ENCODE peak calls at places on chromosomes 4 and X, in four cellular contexts. One of them, this sample, is unnamed.

GRCh38 chr4:68145261-68145660 is 15.6 kb upstream of the TMPRSS11F start:
- DNase-seq in AG04450: no peak
- DNase-seq in foreskin fibroblast: no peak
- DNase-seq in right atrium auricular region: no peak
- DNase-seq in this sample: no peak

GRCh38 chr4:99945718-99946345 is 586 bp downstream of the DNAJB14 start:
- DNase-seq in AG04450: no peak
- DNase-seq in foreskin fibroblast: peak; percentile 56
- DNase-seq in right atrium auricular region: no peak
- DNase-seq in this sample: no peak

GRCh38 chr4:99156992-99157391 is 12.9 kb upstream of the ADH4 start:
- DNase-seq in AG04450: no peak
- DNase-seq in foreskin fibroblast: peak; percentile 8
- DNase-seq in right atrium auricular region: no peak
- DNase-seq in this sample: no peak

GRCh38 chr4:182306792-182307507 is 63.7 kb downstream of the TENM3 start:
- DNase-seq in AG04450: no peak
- DNase-seq in foreskin fibroblast: peak; percentile 11
- DNase-seq in right atrium auricular region: no peak
- DNase-seq in this sample: no peak

GRCh38 chrX:135596495-135596894 is 76.0 kb downstream of the INTS6L start:
- DNase-seq in AG04450: no peak
- DNase-seq in foreskin fibroblast: peak; percentile 30
- DNase-seq in right atrium auricular region: no peak
- DNase-seq in this sample: peak; percentile 16

GRCh38 chrX:40644821-40645358 is 2.5 kb downstream of the CXorf38 start:
- DNase-seq in AG04450: no peak
- DNase-seq in foreskin fibroblast: peak; percentile 77
- DNase-seq in right atrium auricular region: peak; percentile 71
- DNase-seq in this sample: peak; percentile 39

GRCh38 chr4:137524642-137525384 is 7.5 kb downstream of the PCDH18 start:
- DNase-seq in AG04450: no peak
- DNase-seq in foreskin fibroblast: peak; percentile 83
- DNase-seq in right atrium auricular region: no peak
- DNase-seq in this sample: no peak

GRCh38 chrX:67726028-67726427 is 182.2 kb downstream of the AR start:
- DNase-seq in AG04450: no peak
- DNase-seq in foreskin fibroblast: no peak
- DNase-seq in right atrium auricular region: no peak
- DNase-seq in this sample: no peak

GRCh38 chr4:1850276-1850675 is 5.7 kb downstream of the LETM1 start:
- DNase-seq in AG04450: no peak
- DNase-seq in foreskin fibroblast: no peak
- DNase-seq in right atrium auricular region: no peak
- DNase-seq in this sample: no peak

GRCh38 chrX:107672955-107673378 is 44.7 kb downstream of the PRPS1 start:
- DNase-seq in AG04450: no peak
- DNase-seq in foreskin fibroblast: peak; percentile 58
- DNase-seq in right atrium auricular region: peak; percentile 84
- DNase-seq in this sample: no peak

GRCh38 chrX:77785746-77786548 is at the start of gene ATRX:
- DNase-seq in AG04450: peak; percentile 24
- DNase-seq in foreskin fibroblast: peak; percentile 83
- DNase-seq in right atrium auricular region: peak; percentile 63
- DNase-seq in this sample: peak; percentile 83

GRCh38 chrX:20527458-20528099 is 260.9 kb upstream of the RPS6KA3 start:
- DNase-seq in AG04450: no peak
- DNase-seq in foreskin fibroblast: peak; percentile 30
- DNase-seq in right atrium auricular region: no peak
- DNase-seq in this sample: no peak

GRCh38 chr4:6409381-6409780 is 63.0 kb downstream of the PPP2R2C start:
- DNase-seq in AG04450: no peak
- DNase-seq in foreskin fibroblast: no peak
- DNase-seq in right atrium auricular region: no peak
- DNase-seq in this sample: no peak

GRCh38 chr4:153151535-153152452 is 52.4 kb upstream of the TRIM2 start:
- DNase-seq in AG04450: no peak
- DNase-seq in foreskin fibroblast: peak; percentile 38
- DNase-seq in right atrium auricular region: no peak
- DNase-seq in this sample: no peak

GRCh38 chr4:137530176-137530575 is 2.1 kb downstream of the PCDH18 start:
- DNase-seq in AG04450: no peak
- DNase-seq in foreskin fibroblast: peak; percentile 83
- DNase-seq in right atrium auricular region: no peak
- DNase-seq in this sample: no peak

GRCh38 chr4:140633154-140633553 is 64.4 kb upstream of the UCP1 start:
- DNase-seq in AG04450: no peak
- DNase-seq in foreskin fibroblast: no peak
- DNase-seq in right atrium auricular region: no peak
- DNase-seq in this sample: no peak

GRCh38 chrX:78119521-78120227 is 15.6 kb downstream of the PGK1 start:
- DNase-seq in AG04450: no peak
- DNase-seq in foreskin fibroblast: no peak
- DNase-seq in right atrium auricular region: no peak
- DNase-seq in this sample: no peak

GRCh38 chr4:61583696-61584095 is 383.6 kb downstream of the ADGRL3 start:
- DNase-seq in AG04450: peak; percentile 3
- DNase-seq in foreskin fibroblast: peak; percentile 5
- DNase-seq in right atrium auricular region: no peak
- DNase-seq in this sample: no peak

GRCh38 chrX:1400731-1401471 is 9.0 kb upstream of the SLC25A6 start:
- DNase-seq in AG04450: no peak
- DNase-seq in foreskin fibroblast: no peak
- DNase-seq in right atrium auricular region: no peak
- DNase-seq in this sample: no peak

GRCh38 chr4:128298129-128298758 is 10.6 kb upstream of the PGRMC2 start:
- DNase-seq in AG04450: no peak
- DNase-seq in foreskin fibroblast: no peak
- DNase-seq in right atrium auricular region: no peak
- DNase-seq in this sample: no peak

GRCh38 chr4:71553605-71554004 is 214.8 kb downstream of the SLC4A4 start:
- DNase-seq in AG04450: no peak
- DNase-seq in foreskin fibroblast: peak; percentile 3
- DNase-seq in right atrium auricular region: no peak
- DNase-seq in this sample: peak; percentile 28

GRCh38 chr4:186727977-186728519 is 4.4 kb upstream of the FAT1 start:
- DNase-seq in AG04450: no peak
- DNase-seq in foreskin fibroblast: peak; percentile 38
- DNase-seq in right atrium auricular region: no peak
- DNase-seq in this sample: no peak

GRCh38 chr4:88866862-88867550 is 169.4 kb upstream of the NAP1L5 start:
- DNase-seq in AG04450: no peak
- DNase-seq in foreskin fibroblast: peak; percentile 63
- DNase-seq in right atrium auricular region: no peak
- DNase-seq in this sample: no peak

GRCh38 chrX:57519578-57520118 is 72.2 kb upstream of the ZXDB start:
- DNase-seq in AG04450: no peak
- DNase-seq in foreskin fibroblast: no peak
- DNase-seq in right atrium auricular region: no peak
- DNase-seq in this sample: no peak

GRCh38 chrX:154334496-154334895 is 38.9 kb downstream of the TKTL1 start:
- DNase-seq in AG04450: no peak
- DNase-seq in foreskin fibroblast: no peak
- DNase-seq in right atrium auricular region: no peak
- DNase-seq in this sample: no peak

GRCh38 chr4:186204611-186205144 is 13.3 kb downstream of the CYP4V2 start:
- DNase-seq in AG04450: no peak
- DNase-seq in foreskin fibroblast: no peak
- DNase-seq in right atrium auricular region: no peak
- DNase-seq in this sample: no peak

GRCh38 chr4:133146574-133147198 is 2.4 kb upstream of the PCDH10 start:
- DNase-seq in AG04450: no peak
- DNase-seq in foreskin fibroblast: peak; percentile 75
- DNase-seq in right atrium auricular region: no peak
- DNase-seq in this sample: peak; percentile 62

GRCh38 chr4:80680934-80681333 is 345.4 kb downstream of the CFAP299 start:
- DNase-seq in AG04450: no peak
- DNase-seq in foreskin fibroblast: no peak
- DNase-seq in right atrium auricular region: no peak
- DNase-seq in this sample: no peak

GRCh38 chr4:24808955-24809354 is 13.6 kb downstream of the SOD3 start:
- DNase-seq in AG04450: no peak
- DNase-seq in foreskin fibroblast: no peak
- DNase-seq in right atrium auricular region: no peak
- DNase-seq in this sample: no peak

GRCh38 chr4:174120446-174121142 is 162.9 kb downstream of the FBXO8 start:
- DNase-seq in AG04450: peak; percentile 27
- DNase-seq in foreskin fibroblast: peak; percentile 90
- DNase-seq in right atrium auricular region: peak; percentile 62
- DNase-seq in this sample: peak; percentile 60

GRCh38 chrX:72307646-72308051 is 1.9 kb upstream of the CITED1 start:
- DNase-seq in AG04450: no peak
- DNase-seq in foreskin fibroblast: no peak
- DNase-seq in right atrium auricular region: no peak
- DNase-seq in this sample: no peak
- H3K4me3 ChIP-seq in AG04450: no peak overlapping the region
- H3K4me3 ChIP-seq in foreskin fibroblast: no peak overlapping the region
- H3K4me3 ChIP-seq in right atrium auricular region: peak overlapping the region; percentile 47
- H3K4me3 ChIP-seq in this sample: no peak overlapping the region

GRCh38 chr4:148434075-148434773 is 8.0 kb downstream of the NR3C2 start:
- DNase-seq in AG04450: no peak
- DNase-seq in foreskin fibroblast: no peak
- DNase-seq in right atrium auricular region: no peak
- DNase-seq in this sample: no peak

GRCh38 chr4:148430847-148431246 is 11.4 kb downstream of the NR3C2 start:
- DNase-seq in AG04450: no peak
- DNase-seq in foreskin fibroblast: no peak
- DNase-seq in right atrium auricular region: no peak
- DNase-seq in this sample: no peak

GRCh38 chr4:148426643-148427042 is 15.6 kb downstream of the NR3C2 start:
- DNase-seq in AG04450: no peak
- DNase-seq in foreskin fibroblast: no peak
- DNase-seq in right atrium auricular region: no peak
- DNase-seq in this sample: no peak

GRCh38 chr4:148435654-148436406 is 6.4 kb downstream of the NR3C2 start:
- DNase-seq in AG04450: no peak
- DNase-seq in foreskin fibroblast: no peak
- DNase-seq in right atrium auricular region: no peak
- DNase-seq in this sample: no peak

GRCh38 chr4:148431401-148431800 is 10.8 kb downstream of the NR3C2 start:
- DNase-seq in AG04450: no peak
- DNase-seq in foreskin fibroblast: no peak
- DNase-seq in right atrium auricular region: no peak
- DNase-seq in this sample: no peak
- H3K4me3 ChIP-seq in AG04450: no peak overlapping the region
- H3K4me3 ChIP-seq in foreskin fibroblast: no peak overlapping the region
- H3K4me3 ChIP-seq in right atrium auricular region: no peak overlapping the region
- H3K4me3 ChIP-seq in this sample: no peak overlapping the region

DNA sequence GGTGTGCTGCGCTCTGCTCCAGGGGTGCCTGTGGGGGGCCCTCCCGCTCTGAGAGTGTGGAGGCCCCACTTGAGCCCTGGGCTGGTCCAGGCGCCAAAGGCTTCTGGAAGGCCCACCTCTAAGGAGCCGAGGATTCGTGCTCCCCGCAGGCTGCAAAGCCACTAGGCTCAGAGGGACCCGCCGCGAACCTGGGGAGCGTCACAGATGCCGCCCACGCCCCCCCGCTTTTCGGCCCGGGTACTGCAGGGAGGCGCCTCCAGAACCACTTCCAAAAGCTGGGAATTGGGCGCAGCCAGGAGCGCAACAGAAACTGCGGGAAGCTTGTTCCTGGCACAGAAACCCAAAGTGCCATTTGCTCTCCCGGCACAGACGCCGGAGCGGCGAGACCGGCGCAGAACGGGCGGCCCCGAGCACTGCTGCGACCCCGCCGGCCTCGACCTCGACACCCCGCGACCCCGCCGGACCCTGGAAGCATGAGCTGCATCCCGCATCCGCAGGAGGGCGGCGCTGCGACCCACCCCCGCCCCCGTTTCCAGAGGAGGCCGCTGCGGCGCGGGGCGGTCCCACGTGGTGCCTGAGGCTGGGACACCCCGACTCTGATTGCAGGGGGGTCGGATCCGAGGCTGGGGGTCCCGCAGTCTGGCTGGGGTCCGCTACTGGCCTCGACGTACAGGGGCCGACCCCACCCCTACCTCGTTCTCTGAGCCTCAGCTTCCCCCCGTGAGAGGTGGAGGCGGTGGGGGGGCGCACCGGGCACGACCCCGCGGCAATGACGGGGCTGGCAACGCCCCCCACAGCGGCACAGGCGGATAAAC is 30.8 kb downstream of the CPLX1 start:
- DNase-seq in AG04450: no peak
- DNase-seq in foreskin fibroblast: peak; percentile 33
- DNase-seq in right atrium auricular region: no peak
- DNase-seq in this sample: no peak
- H3K4me3 ChIP-seq in AG04450: no peak overlapping the region
- H3K4me3 ChIP-seq in foreskin fibroblast: no peak overlapping the region
- H3K4me3 ChIP-seq in right atrium auricular region: no peak overlapping the region
- H3K4me3 ChIP-seq in this sample: no peak overlapping the region

GRCh38 chrX:14026121-14026520 is 3.6 kb downstream of the GEMIN8 start:
- DNase-seq in AG04450: no peak
- DNase-seq in foreskin fibroblast: no peak
- DNase-seq in right atrium auricular region: no peak
- DNase-seq in this sample: no peak

GRCh38 chrX:14028473-14028872 is 1.2 kb downstream of the GEMIN8 start:
- DNase-seq in AG04450: no peak
- DNase-seq in foreskin fibroblast: peak; percentile 5
- DNase-seq in right atrium auricular region: no peak
- DNase-seq in this sample: no peak

GRCh38 chrX:14029039-14029424 is 660 bp downstream of the GEMIN8 start:
- DNase-seq in AG04450: no peak
- DNase-seq in foreskin fibroblast: peak; percentile 27
- DNase-seq in right atrium auricular region: no peak
- DNase-seq in this sample: no peak

GRCh38 chrX:14027511-14028019 is 2.1 kb downstream of the GEMIN8 start:
- DNase-seq in AG04450: peak; percentile 7
- DNase-seq in foreskin fibroblast: peak; percentile 81
- DNase-seq in right atrium auricular region: no peak
- DNase-seq in this sample: no peak

GRCh38 chrX:14027031-14027430 is 2.7 kb downstream of the GEMIN8 start:
- DNase-seq in AG04450: no peak
- DNase-seq in foreskin fibroblast: peak; percentile 42
- DNase-seq in right atrium auricular region: no peak
- DNase-seq in this sample: no peak
- H3K4me3 ChIP-seq in AG04450: no peak overlapping the region
- H3K4me3 ChIP-seq in foreskin fibroblast: no peak overlapping the region
- H3K4me3 ChIP-seq in right atrium auricular region: no peak overlapping the region
- H3K4me3 ChIP-seq in this sample: no peak overlapping the region

DNA sequence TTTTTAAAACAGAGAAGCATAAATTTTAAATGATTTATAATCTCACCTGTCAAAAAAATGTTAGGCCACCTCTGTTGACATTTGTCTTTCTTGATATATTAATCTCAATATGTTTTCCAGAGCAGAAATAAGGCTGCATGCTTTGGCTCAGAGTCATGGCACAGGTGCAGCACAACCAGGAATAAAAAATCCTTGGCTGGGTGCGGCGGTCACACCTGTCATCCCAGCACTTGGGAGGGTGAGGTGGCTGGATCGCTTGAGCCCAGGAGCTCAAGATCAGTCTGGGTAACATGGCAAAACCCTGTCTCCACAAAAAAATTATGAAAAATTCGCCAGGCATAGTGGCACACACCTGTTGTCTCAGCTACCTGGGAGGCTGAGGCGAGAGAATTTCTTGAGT is 18.1 kb downstream of the CPLX1 start:
- DNase-seq in AG04450: no peak
- DNase-seq in foreskin fibroblast: no peak
- DNase-seq in right atrium auricular region: no peak
- DNase-seq in this sample: no peak
- H3K4me3 ChIP-seq in AG04450: no peak overlapping the region
- H3K4me3 ChIP-seq in foreskin fibroblast: no peak overlapping the region
- H3K4me3 ChIP-seq in right atrium auricular region: no peak overlapping the region
- H3K4me3 ChIP-seq in this sample: no peak overlapping the region